ENCODE peak calls at places on chromosomes 16 and 17, in four cellular contexts. E, Y, M and O are unnamed samples.
A peak's percentile ranks its signal among the peaks of the same experiment; 100 is the strongest.

GRCh38 chr16:19589771-19590302 is 34.3 kb downstream of the VPS35L start:
- DNase-seq in E (peak; percentile 95), M (peak; percentile 32), Y (peak; percentile 78), O (peak; percentile 81)

GRCh38 chr16:69823831-69824563 is 61.9 kb downstream of the WWP2 start:
- DNase-seq in Y (peak; percentile 69), E (no peak), M (peak; percentile 9), O (no peak)

GRCh38 chr16:1787322-1788094 is 4.7 kb downstream of the NUBP2 start:
- DNase-seq in E (no peak), Y (no peak), M (no peak), O (no peak)

GRCh38 chr16:1723450-1724147 is 17.6 kb downstream of the MAPK8IP3 start:
- DNase-seq in M (peak; percentile 60), Y (peak; percentile 60), E (peak; percentile 22), O (peak; percentile 63)

GRCh38 chr17:48296453-48296852 is 133.6 kb downstream of the SKAP1 start:
- DNase-seq in M (no peak), E (no peak), Y (no peak), O (no peak)

GRCh38 chr17:76650505-76650904 is 6.9 kb upstream of the ST6GALNAC1 start:
- DNase-seq in Y (no peak), E (no peak), M (no peak), O (no peak)

GRCh38 chr16:73387979-73388378 is 340.1 kb upstream of the ZFHX3 start:
- DNase-seq in E (no peak), M (no peak), Y (no peak), O (no peak)

GRCh38 chr17:41338961-41339485 is 11.6 kb downstream of the KRT33A start:
- DNase-seq in E (peak; percentile 72), Y (peak; percentile 14), M (no peak), O (peak; percentile 32)

GRCh38 chr17:37292429-37293139 is 83.2 kb upstream of the C17orf78 start:
- DNase-seq in E (peak; percentile 64), M (no peak), Y (peak; percentile 65), O (peak; percentile 77)

GRCh38 chr16:50677351-50677750 is 3.8 kb downstream of the SNX20 start:
- DNase-seq in M (no peak), E (no peak), Y (no peak), O (no peak)
- TF ChIP-seq CTCF in M (no peak), E (peak; percentile 15), Y (peak; percentile 35), O (peak; percentile 43)

GRCh38 chr17:43871947-43872690 is 25.1 kb downstream of the CD300LG start:
- DNase-seq in Y (no peak), E (no peak), M (no peak), O (no peak)

GRCh38 chr17:43873815-43874214 is 26.8 kb downstream of the CD300LG start:
- DNase-seq in E (no peak), M (no peak), Y (no peak), O (no peak)

GRCh38 chr17:43875476-43876147 is 28.6 kb downstream of the CD300LG start:
- DNase-seq in M (no peak), E (no peak), Y (peak; percentile 6), O (no peak)

GRCh38 chr17:43874293-43874692 is 27.3 kb downstream of the CD300LG start:
- DNase-seq in M (no peak), Y (no peak), E (no peak), O (no peak)

DNA sequence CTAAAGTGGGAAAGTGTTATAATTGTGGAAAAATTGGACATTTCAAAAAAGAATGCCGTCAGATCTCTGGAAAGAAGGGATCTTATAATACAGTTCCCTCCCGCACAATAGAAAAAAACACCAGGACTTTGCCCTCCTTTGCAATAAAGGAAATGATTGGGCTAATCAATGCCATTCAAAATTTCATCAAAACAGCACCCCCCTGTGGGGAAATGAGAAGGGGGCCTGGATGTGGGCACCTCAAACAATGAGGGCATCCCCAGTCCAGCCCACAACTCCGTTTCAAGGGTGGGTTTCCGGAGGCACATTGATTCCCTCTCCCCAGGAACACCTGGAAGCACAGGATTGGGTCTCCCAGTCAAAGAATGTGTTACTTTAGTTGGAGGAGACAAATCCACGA is 26.1 kb downstream of the CD300LG start:
- DNase-seq in Y (no peak), M (no peak), E (no peak), O (no peak)
- TF ChIP-seq CTCF in Y (no peak), M (peak; percentile 18), E (no peak), O (peak; percentile 7)

GRCh38 chr17:61454932-61455753 is 2.9 kb downstream of the TBX4 start:
- DNase-seq in M (no peak), Y (no peak), E (no peak), O (no peak)

GRCh38 chr17:61451538-61452300 is 503 bp upstream of the TBX4 start:
- DNase-seq in M (peak; percentile 39), E (no peak), Y (no peak), O (no peak)

GRCh38 chr17:61452301-61453290 is at the start of gene TBX4:
- DNase-seq in Y (no peak), E (no peak), M (no peak), O (no peak)

GRCh38 chr17:61454095-61454931 is 2.1 kb downstream of the TBX4 start:
- DNase-seq in E (no peak), Y (no peak), M (no peak), O (no peak)

GRCh38 chr17:61453563-61453962 is 1.3 kb downstream of the TBX4 start:
- DNase-seq in M (no peak), E (no peak), Y (no peak), O (no peak)
- TF ChIP-seq CTCF in M (no peak), E (no peak), Y (no peak), O (no peak)

GRCh38 chr17:57337390-57337789 is 81.1 kb downstream of the MSI2 start:
- DNase-seq in E (no peak), M (no peak), Y (no peak), O (no peak)
- TF ChIP-seq CTCF in E (no peak), M (no peak), Y (no peak), O (no peak)

GRCh38 chr17:32769846-32770245 is 107.1 kb downstream of the MYO1D start:
- DNase-seq in E (no peak), Y (peak; percentile 28), M (no peak), O (peak; percentile 22)
- TF ChIP-seq CTCF in E (no peak), Y (no peak), M (no peak), O (peak; percentile 21)

DNA sequence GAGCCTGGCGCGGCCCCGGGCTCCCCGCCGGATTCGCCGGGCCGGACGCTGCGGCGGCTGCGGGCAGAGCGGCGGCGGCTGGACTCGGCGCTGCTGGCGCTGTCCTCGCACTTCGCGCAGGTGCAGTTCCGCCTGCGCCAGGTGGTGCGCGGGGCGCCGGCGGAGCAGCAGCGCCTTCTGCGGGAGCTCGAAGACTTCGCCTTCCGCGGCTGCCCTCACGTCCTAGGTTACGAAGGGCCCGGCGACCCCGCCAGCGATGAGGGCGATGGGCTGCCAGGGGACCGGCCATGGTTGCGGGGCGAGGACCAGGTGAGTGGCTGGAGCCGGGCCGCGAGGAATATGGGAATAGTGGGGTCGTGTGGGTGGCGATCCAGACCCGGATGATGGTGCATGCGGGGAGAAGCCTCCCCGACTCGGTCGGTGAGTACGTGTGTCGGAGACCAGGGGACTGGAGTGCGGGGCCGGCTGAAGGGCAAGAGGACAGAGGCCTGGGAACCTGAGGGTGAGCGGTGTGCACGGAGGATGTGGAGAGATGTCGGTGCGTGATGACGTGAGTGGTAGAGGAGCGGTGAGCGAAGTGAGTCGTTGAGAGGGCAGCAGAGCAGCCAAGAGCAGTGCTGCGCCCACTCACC is 517 bp downstream of the RUNDC1 start:
- DNase-seq in E (peak; percentile 34), Y (peak; percentile 59), M (peak; percentile 40), O (peak; percentile 59)
- TF ChIP-seq CTCF in E (no peak), Y (no peak), M (no peak), O (no peak)

DNA sequence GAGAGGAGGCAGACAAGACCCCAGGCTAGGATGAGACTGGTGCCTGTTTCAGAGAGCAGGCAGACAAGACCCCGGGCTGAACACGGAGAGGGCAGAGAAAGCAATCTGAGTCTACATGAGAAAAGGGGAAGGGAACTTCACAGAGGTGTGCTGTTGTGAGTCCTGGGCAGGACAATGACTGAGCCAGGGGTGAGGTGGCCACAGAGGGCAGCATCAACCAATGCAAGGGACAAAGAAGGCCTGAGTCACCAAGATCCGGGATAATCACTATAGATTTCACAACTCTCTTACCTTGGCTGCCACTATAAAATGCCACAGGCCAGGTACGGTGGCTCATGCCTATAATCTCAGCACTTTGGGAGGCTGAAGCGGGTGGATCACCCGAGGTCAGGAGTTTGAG is 89.0 kb downstream of the SLC39A11 start:
- DNase-seq in Y (no peak), M (no peak), E (no peak), O (no peak)
- TF ChIP-seq CTCF in Y (no peak), M (no peak), E (no peak), O (no peak)

DNA sequence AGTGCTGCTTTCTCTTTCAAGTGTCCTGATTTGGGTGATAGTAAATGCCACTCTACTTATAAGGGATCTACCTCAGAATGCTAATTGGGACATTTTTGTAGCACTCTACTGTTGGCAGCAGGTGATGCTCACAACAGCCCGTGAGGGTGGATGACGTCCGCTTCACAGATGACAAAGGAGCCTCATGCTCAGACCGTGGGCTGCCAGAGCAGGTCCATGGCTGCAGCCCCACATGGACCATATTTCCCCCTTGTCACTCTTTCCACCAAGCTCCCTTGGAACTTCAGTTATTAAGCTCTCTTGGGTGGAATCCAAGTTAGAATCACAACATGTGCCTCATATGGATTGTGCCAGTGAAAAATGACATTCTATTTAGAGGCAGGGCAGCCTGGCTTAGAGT is 33.3 kb upstream of the STH start:
- DNase-seq in Y (no peak), E (no peak), M (no peak), O (no peak)
- TF ChIP-seq CTCF in Y (no peak), E (no peak), M (no peak), O (no peak)